ENCODE peak calls at places on chromosomes 3 and 15, in nine cellular contexts. I is mammary epithelial cell; K is glutamatergic neuron; J is activated CD4-positive, CD25-positive, alpha-beta regulatory T cell; X is fibroblast of pulmonary artery; N is KBM-7; W is activated naive CD4-positive, alpha-beta T cell treated with anti-CD3 and anti-CD28 coated beads, Interleukin-2, amount 50 U/mL, for 72 hours; T is AG08396; V is cardiac muscle cell. A is an unnamed sample.

GRCh38 chr3:118332699-118333098 is 701.9 kb downstream of the IGSF11 start:
- DNase-seq in X (no peak), J (no peak), W (no peak), K (no peak), N (no peak), V (no peak), T (no peak), I (no peak), A (no peak)

GRCh38 chr3:146145642-146146041 is 15.3 kb downstream of the PLOD2 start:
- DNase-seq in K (no peak), N (no peak), V (no peak), T (no peak), J (no peak), W (no peak), I (no peak), X (no peak), A (no peak)

GRCh38 chr3:38122712-38123290 is 14.1 kb downstream of the ACAA1 start:
- DNase-seq in W (no peak), J (no peak), I (no peak), V (no peak), T (no peak), X (no peak), K (no peak), N (no peak), A (no peak)

GRCh38 chr3:29447946-29448632 is 167.2 kb downstream of the RBMS3 start:
- DNase-seq in X (no peak), K (no peak), J (no peak), W (no peak), N (no peak), I (peak), V (no peak), T (no peak), A (no peak)

GRCh38 chr15:78830514-78831228 is 19.4 kb upstream of the ADAMTS7 start:
- DNase-seq in N (no peak), V (no peak), X (no peak), K (no peak), T (no peak), J (no peak), I (no peak), W (no peak), A (no peak)

GRCh38 chr3:144197116-144197515 is 225.5 kb downstream of the DIPK2A start:
- DNase-seq in K (no peak), W (no peak), J (no peak), I (no peak), V (no peak), N (no peak), T (no peak), X (no peak), A (no peak)

GRCh38 chr15:68299436-68299835 is 21.9 kb downstream of the FEM1B start:
- DNase-seq in V (no peak), T (no peak), J (no peak), W (no peak), K (no peak), I (no peak), X (no peak), N (no peak), A (no peak)

GRCh38 chr3:73431136-73431933 is 193.4 kb downstream of the PDZRN3 start:
- DNase-seq in X (no peak), I (no peak), T (no peak), K (no peak), V (no peak), J (no peak), W (no peak), N (no peak), A (no peak)

GRCh38 chr3:37992271-37993066 is 1.9 kb downstream of the VILL start:
- DNase-seq in I (peak), T (no peak), X (no peak), W (no peak), K (no peak), V (no peak), N (no peak), J (no peak), A (no peak)

GRCh38 chr15:65641723-65642475 is 20.2 kb downstream of the SLC24A1 start:
- DNase-seq in T (no peak), W (no peak), X (no peak), K (peak), J (no peak), V (no peak), N (no peak), I (no peak), A (no peak)

GRCh38 chr3:44962606-44963393 is 13.2 kb downstream of the ZDHHC3 start:
- DNase-seq in N (no peak), K (no peak), T (no peak), V (no peak), J (no peak), W (no peak), X (no peak), I (peak), A (no peak)

GRCh38 chr15:96323250-96324162 is 7.0 kb upstream of the NR2F2 start:
- DNase-seq in T (no peak), W (no peak), V (no peak), I (no peak), K (no peak), N (no peak), X (no peak), J (no peak), A (no peak)

GRCh38 chr15:56496635-56497034 is 31.7 kb upstream of the MNS1 start:
- DNase-seq in X (peak), W (no peak), I (peak), J (no peak), V (peak), T (peak), N (peak), K (no peak), A (no peak)

GRCh38 chr15:57873564-57874209 is 167.2 kb downstream of the POLR2M start:
- DNase-seq in T (no peak), X (peak), W (no peak), N (no peak), I (peak), V (no peak), K (no peak), J (no peak), A (no peak)

A was measured in right lobe of liver.